ENCODE peak calls at places on chromosome X, in seven cellular contexts. One of them, this sample, is unnamed.

GRCh38 chrX:100830547-100830946 is 10.4 kb downstream of the CSTF2 start:
- DNase-seq in upper lobe of left lung: no peak
- DNase-seq in fibroblast of lung: no peak
- DNase-seq in uterus: no peak
- DNase-seq in transverse colon: no peak
- DNase-seq in Panc1: no peak
- DNase-seq in hepatocyte: no peak
- DNase-seq in this sample: no peak

GRCh38 chrX:78105944-78106650 is 2.0 kb downstream of the PGK1 start:
- DNase-seq in upper lobe of left lung: no peak
- DNase-seq in fibroblast of lung: no peak
- DNase-seq in uterus: no peak
- DNase-seq in transverse colon: no peak
- DNase-seq in Panc1: no peak
- DNase-seq in hepatocyte: no peak
- DNase-seq in this sample: no peak

GRCh38 chrX:44305921-44306320 is 37.6 kb downstream of the EFHC2 start:
- DNase-seq in upper lobe of left lung: no peak
- DNase-seq in fibroblast of lung: peak; percentile 1
- DNase-seq in uterus: no peak
- DNase-seq in transverse colon: no peak
- DNase-seq in Panc1: no peak
- DNase-seq in hepatocyte: peak; percentile 4
- DNase-seq in this sample: no peak

GRCh38 chrX:8868906-8869305 is 67.7 kb upstream of the FAM9A start:
- DNase-seq in upper lobe of left lung: no peak
- DNase-seq in fibroblast of lung: peak; percentile 64
- DNase-seq in uterus: no peak
- DNase-seq in transverse colon: no peak
- DNase-seq in Panc1: no peak
- DNase-seq in hepatocyte: no peak
- DNase-seq in this sample: no peak

GRCh38 chrX:45668686-45669443 is 468.2 kb upstream of the DIPK2B start:
- DNase-seq in upper lobe of left lung: no peak
- DNase-seq in fibroblast of lung: peak; percentile 88
- DNase-seq in uterus: no peak
- DNase-seq in transverse colon: no peak
- DNase-seq in Panc1: peak; percentile 10
- DNase-seq in hepatocyte: no peak
- DNase-seq in this sample: no peak

GRCh38 chrX:31500920-31501319 is 429.1 kb upstream of the FTHL17 start:
- DNase-seq in upper lobe of left lung: no peak
- DNase-seq in fibroblast of lung: peak; percentile 51
- DNase-seq in uterus: no peak
- DNase-seq in transverse colon: no peak
- DNase-seq in Panc1: no peak
- DNase-seq in hepatocyte: no peak
- DNase-seq in this sample: no peak

GRCh38 chrX:39760930-39761329 is 336.8 kb downstream of the BCOR start:
- DNase-seq in upper lobe of left lung: no peak
- DNase-seq in fibroblast of lung: no peak
- DNase-seq in uterus: no peak
- DNase-seq in transverse colon: no peak
- DNase-seq in Panc1: no peak
- DNase-seq in hepatocyte: no peak
- DNase-seq in this sample: no peak

GRCh38 chrX:124925681-124926080 is 394.0 kb upstream of the TEX13C start:
- DNase-seq in upper lobe of left lung: no peak
- DNase-seq in fibroblast of lung: no peak
- DNase-seq in uterus: no peak
- DNase-seq in transverse colon: no peak
- DNase-seq in Panc1: no peak
- DNase-seq in hepatocyte: no peak
- DNase-seq in this sample: no peak

DNA sequence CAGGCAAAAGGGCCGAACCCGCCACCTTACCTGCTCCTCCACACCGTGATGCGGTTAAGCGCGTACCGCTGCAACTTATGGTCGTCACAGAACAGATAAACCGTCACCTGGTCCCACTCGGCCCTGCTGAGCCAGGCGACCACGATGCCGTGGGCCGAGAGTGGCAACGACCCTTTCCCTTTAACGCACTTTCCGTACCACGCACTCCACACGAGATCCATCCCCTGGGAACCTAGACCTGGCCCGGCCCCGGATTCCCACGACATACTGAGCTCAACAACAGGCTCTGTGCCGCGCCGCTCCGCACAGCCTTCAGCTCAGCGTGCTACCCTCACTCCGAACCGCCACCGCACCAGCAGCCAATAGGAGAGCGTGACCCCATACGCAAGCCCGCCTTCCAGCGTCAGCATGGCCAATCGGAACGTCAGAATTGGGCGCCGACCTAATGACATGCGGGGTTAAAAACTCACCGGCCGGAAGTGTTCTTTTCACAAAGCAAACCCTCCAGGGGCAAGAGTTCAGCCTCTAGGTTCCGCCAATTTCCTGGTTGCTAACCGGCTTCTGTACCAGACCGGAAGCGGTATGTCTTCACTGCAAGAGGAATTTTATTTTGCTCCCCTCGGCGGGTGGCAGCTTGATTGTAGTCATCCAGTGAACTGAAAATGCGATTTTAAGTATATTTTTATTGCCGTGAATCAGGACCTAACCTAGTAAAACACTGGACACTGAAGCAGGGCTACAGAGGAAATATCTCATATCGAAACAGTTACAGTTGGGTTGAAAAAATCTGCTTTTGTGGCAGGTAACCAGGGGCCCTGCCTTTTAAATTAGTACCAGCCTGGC is at the start of gene LAS1L:
- DNase-seq in upper lobe of left lung: peak; percentile 89
- DNase-seq in fibroblast of lung: peak; percentile 96
- DNase-seq in uterus: peak; percentile 91
- DNase-seq in transverse colon: peak; percentile 92
- DNase-seq in Panc1: peak; percentile 91
- DNase-seq in hepatocyte: peak; percentile 93
- DNase-seq in this sample: peak; percentile 96
- H3K27ac ChIP-seq in upper lobe of left lung: peak within 1 kb of the TSS; percentile 69
- H3K27ac ChIP-seq in fibroblast of lung: peak within 1 kb of the TSS; percentile 74
- H3K27ac ChIP-seq in uterus: peak within 1 kb of the TSS; percentile 72
- H3K27ac ChIP-seq in transverse colon: peak within 1 kb of the TSS; percentile 62
- H3K27ac ChIP-seq in Panc1: peak within 1 kb of the TSS; percentile 90
- H3K27ac ChIP-seq in hepatocyte: peak within 1 kb of the TSS; percentile 79
- H3K27ac ChIP-seq in this sample: no peak within 1 kb of the TSS

GRCh38 chrX:49205443-49205842 is 5.5 kb upstream of the SYP start:
- DNase-seq in upper lobe of left lung: no peak
- DNase-seq in fibroblast of lung: no peak
- DNase-seq in uterus: no peak
- DNase-seq in transverse colon: no peak
- DNase-seq in Panc1: no peak
- DNase-seq in hepatocyte: no peak
- DNase-seq in this sample: no peak
- TF ChIP-seq CTCF in upper lobe of left lung: no peak
- TF ChIP-seq CTCF in fibroblast of lung: no peak
- TF ChIP-seq CTCF in uterus: no peak
- TF ChIP-seq CTCF in transverse colon: no peak
- TF ChIP-seq CTCF in Panc1: no peak
- TF ChIP-seq CTCF in hepatocyte: no peak
- TF ChIP-seq CTCF in this sample: no peak

GRCh38 chrX:154809939-154810665 is 4.8 kb upstream of the MPP1 start:
- DNase-seq in upper lobe of left lung: no peak
- DNase-seq in fibroblast of lung: peak; percentile 10
- DNase-seq in uterus: no peak
- DNase-seq in transverse colon: no peak
- DNase-seq in Panc1: no peak
- DNase-seq in hepatocyte: no peak
- DNase-seq in this sample: no peak
- H3K27me3 ChIP-seq in upper lobe of left lung: no peaks in the 10 kb centered on the region
- H3K27me3 ChIP-seq in fibroblast of lung: no peaks in the 10 kb centered on the region
- H3K27me3 ChIP-seq in uterus: peaks cover 6% of the 10 kb centered on the region
- H3K27me3 ChIP-seq in transverse colon: no peaks in the 10 kb centered on the region
- H3K27me3 ChIP-seq in Panc1: no peaks in the 10 kb centered on the region
- H3K27me3 ChIP-seq in hepatocyte: no peaks in the 10 kb centered on the region
- H3K27me3 ChIP-seq in this sample: no peaks in the 10 kb centered on the region

DNA sequence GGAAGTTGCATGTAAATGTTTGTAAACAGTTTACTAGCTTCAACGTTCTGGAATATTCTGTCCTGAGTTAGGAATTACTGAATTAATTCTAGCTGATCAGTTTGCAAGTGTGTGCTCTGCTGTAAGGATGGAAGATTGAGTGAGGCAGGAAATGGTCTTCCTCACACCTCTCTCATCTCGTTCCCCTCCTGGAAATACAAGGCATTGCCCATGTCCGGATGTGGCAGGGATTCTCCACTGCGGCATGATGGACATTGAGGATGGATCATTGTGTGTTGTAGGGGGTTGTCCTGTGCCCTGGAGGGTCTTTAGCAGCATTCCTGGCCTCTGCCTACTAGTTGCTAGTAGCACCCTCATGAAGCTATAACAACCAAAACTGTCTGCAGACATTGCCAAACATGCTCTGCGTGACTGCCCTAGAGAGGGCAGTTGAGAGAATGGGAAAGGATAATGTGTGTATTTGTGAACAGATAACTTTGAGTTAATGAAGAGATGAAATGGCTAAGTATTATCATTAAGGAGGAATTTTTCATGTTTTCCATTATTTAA is 12.6 kb downstream of the CA5B start:
- DNase-seq in upper lobe of left lung: no peak
- DNase-seq in fibroblast of lung: no peak
- DNase-seq in uterus: no peak
- DNase-seq in transverse colon: no peak
- DNase-seq in Panc1: no peak
- DNase-seq in hepatocyte: no peak
- DNase-seq in this sample: no peak
- H3K27ac ChIP-seq in upper lobe of left lung: peak overlapping the region; percentile 92
- H3K27ac ChIP-seq in fibroblast of lung: peak overlapping the region; percentile 78
- H3K27ac ChIP-seq in uterus: peak overlapping the region; percentile 72
- H3K27ac ChIP-seq in transverse colon: peak overlapping the region; percentile 72
- H3K27ac ChIP-seq in Panc1: peak overlapping the region; percentile 29
- H3K27ac ChIP-seq in hepatocyte: peak overlapping the region; percentile 78
- H3K27ac ChIP-seq in this sample: no peak overlapping the region

GRCh38 chrX:153669174-153669890 is 4.3 kb downstream of the PNCK start:
- DNase-seq in upper lobe of left lung: no peak
- DNase-seq in fibroblast of lung: no peak
- DNase-seq in uterus: no peak
- DNase-seq in transverse colon: no peak
- DNase-seq in Panc1: no peak
- DNase-seq in hepatocyte: no peak
- DNase-seq in this sample: peak; percentile 77
- TF ChIP-seq CTCF in upper lobe of left lung: peak; percentile 78
- TF ChIP-seq CTCF in fibroblast of lung: peak; percentile 49
- TF ChIP-seq CTCF in uterus: peak; percentile 47
- TF ChIP-seq CTCF in transverse colon: peak; percentile 63
- TF ChIP-seq CTCF in Panc1: peak; percentile 94
- TF ChIP-seq CTCF in hepatocyte: peak; percentile 57
- TF ChIP-seq CTCF in this sample: peak; percentile 91

GRCh38 chrX:12903646-12904045 is 2.8 kb upstream of the TLR8 start:
- DNase-seq in upper lobe of left lung: no peak
- DNase-seq in fibroblast of lung: peak; percentile 64
- DNase-seq in uterus: no peak
- DNase-seq in transverse colon: no peak
- DNase-seq in Panc1: no peak
- DNase-seq in hepatocyte: peak; percentile 7
- DNase-seq in this sample: no peak
- H3K27me3 ChIP-seq in upper lobe of left lung: no peaks in the 10 kb centered on the region
- H3K27me3 ChIP-seq in fibroblast of lung: no peaks in the 10 kb centered on the region
- H3K27me3 ChIP-seq in uterus: no peaks in the 10 kb centered on the region
- H3K27me3 ChIP-seq in transverse colon: no peaks in the 10 kb centered on the region
- H3K27me3 ChIP-seq in Panc1: no peaks in the 10 kb centered on the region
- H3K27me3 ChIP-seq in hepatocyte: no peaks in the 10 kb centered on the region
- H3K27me3 ChIP-seq in this sample: no peaks in the 10 kb centered on the region

GRCh38 chrX:154401045-154401799 is 3.0 kb downstream of the RPL10 start:
- DNase-seq in upper lobe of left lung: no peak
- DNase-seq in fibroblast of lung: peak; percentile 19
- DNase-seq in uterus: no peak
- DNase-seq in transverse colon: no peak
- DNase-seq in Panc1: no peak
- DNase-seq in hepatocyte: peak; percentile 24
- DNase-seq in this sample: peak; percentile 81
- H3K27ac ChIP-seq in upper lobe of left lung: no peak overlapping the region
- H3K27ac ChIP-seq in fibroblast of lung: no peak overlapping the region
- H3K27ac ChIP-seq in uterus: no peak overlapping the region
- H3K27ac ChIP-seq in transverse colon: no peak overlapping the region
- H3K27ac ChIP-seq in Panc1: peak overlapping the region; percentile 64
- H3K27ac ChIP-seq in hepatocyte: peak overlapping the region; percentile 23
- H3K27ac ChIP-seq in this sample: no peak overlapping the region

DNA sequence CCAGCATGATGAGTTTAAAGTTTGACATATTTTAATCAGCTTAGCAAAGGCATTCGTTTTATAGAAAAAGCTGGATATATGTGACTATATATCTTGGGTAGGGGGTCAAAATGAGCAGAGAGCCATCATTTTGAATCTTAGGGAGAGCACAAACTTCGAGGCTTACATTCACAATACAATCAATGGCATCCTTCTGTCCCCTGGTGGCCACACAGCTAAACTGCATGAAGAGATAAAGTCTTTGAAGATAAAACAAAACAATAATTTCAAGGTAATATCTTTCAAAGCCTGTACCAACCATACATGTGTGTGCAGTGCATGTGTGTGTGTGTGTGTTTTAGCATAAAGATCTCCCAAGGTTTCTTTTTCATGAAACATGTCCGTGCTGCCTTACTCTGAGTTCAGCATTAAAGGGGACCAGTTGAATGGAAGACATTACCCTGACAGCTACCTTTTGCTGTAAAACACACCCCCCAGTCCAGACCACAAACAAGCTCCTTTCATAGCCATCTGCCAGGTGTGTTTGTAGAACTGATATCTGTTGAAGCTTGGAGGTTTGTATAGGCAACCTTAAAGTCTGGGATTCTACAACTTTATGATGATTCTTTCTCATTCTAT is 22.0 kb downstream of the DYNLT3 start:
- DNase-seq in upper lobe of left lung: peak; percentile 46
- DNase-seq in fibroblast of lung: peak; percentile 46
- DNase-seq in uterus: peak; percentile 13
- DNase-seq in transverse colon: peak; percentile 58
- DNase-seq in Panc1: no peak
- DNase-seq in hepatocyte: peak; percentile 43
- DNase-seq in this sample: peak; percentile 74
- TF ChIP-seq CTCF in upper lobe of left lung: peak; percentile 63
- TF ChIP-seq CTCF in fibroblast of lung: peak; percentile 84
- TF ChIP-seq CTCF in uterus: peak; percentile 68
- TF ChIP-seq CTCF in transverse colon: peak; percentile 89
- TF ChIP-seq CTCF in Panc1: peak; percentile 80
- TF ChIP-seq CTCF in hepatocyte: peak; percentile 70
- TF ChIP-seq CTCF in this sample: peak; percentile 86

DNA sequence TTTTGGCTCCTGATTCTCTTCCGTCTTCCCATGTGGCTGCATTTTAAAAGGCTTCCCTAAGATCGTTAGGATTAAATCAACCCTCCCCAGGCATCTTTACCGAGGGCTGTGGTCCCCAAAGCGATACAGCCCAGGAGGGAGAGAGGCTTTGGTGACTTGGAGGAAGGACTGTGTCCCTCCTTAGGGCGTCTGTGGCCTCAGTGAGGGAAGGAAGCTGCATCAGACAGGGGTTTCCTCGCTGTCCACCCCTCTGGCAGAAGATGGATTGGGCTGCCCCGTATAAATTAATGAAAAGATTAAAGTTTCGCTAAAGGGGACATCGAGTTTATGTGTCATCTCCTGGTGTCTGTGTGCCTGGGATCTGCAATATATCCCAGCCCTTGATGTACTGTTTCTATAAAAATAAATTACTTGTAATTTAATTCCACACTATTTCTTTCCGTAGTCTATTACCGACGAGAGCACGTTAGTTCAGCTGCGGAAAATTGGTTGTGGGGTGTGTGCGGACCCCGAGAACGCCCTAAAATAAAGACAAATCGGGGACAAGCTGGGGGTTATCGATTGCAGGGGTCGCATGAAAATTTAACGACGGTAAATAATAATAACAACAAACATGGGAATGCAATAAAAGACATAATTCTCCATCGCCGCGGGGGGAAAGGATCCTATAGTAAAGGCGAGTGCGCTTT is 6.5 kb downstream of the SHOX start:
- DNase-seq in upper lobe of left lung: no peak
- DNase-seq in fibroblast of lung: no peak
- DNase-seq in uterus: no peak
- DNase-seq in transverse colon: no peak
- DNase-seq in Panc1: no peak
- DNase-seq in hepatocyte: no peak
- DNase-seq in this sample: peak; percentile 51
- H3K27me3 ChIP-seq in upper lobe of left lung: peaks cover 32% of the 10 kb centered on the region
- H3K27me3 ChIP-seq in fibroblast of lung: no peaks in the 10 kb centered on the region
- H3K27me3 ChIP-seq in uterus: peaks cover 22% of the 10 kb centered on the region
- H3K27me3 ChIP-seq in transverse colon: peaks cover 92% of the 10 kb centered on the region
- H3K27me3 ChIP-seq in Panc1: no peaks in the 10 kb centered on the region
- H3K27me3 ChIP-seq in hepatocyte: peaks cover 90% of the 10 kb centered on the region
- H3K27me3 ChIP-seq in this sample: peaks cover 95% of the 10 kb centered on the region